ENCODE peak calls at places on chromosomes 4 and X, in five cellular contexts. I is GM12865, Q is Peyer's patch, Z is GM13977, H is psoas muscle. W is an unnamed sample.

GRCh38 chr4:47071863-47072441 is 40.6 kb downstream of the GABRB1 start:
- DNase-seq in Q (no peak), Z (no peak), H (no peak), I (no peak), W (no peak)

GRCh38 chr4:139655116-139655515 is 10.5 kb upstream of the MGST2 start:
- DNase-seq in H (no peak), I (peak; percentile 52), Z (no peak), Q (no peak), W (peak; percentile 49)

GRCh38 chr4:185512516-185512915 is 22.8 kb downstream of the PDLIM3 start:
- DNase-seq in I (no peak), Q (no peak), Z (no peak), H (no peak), W (no peak)

GRCh38 chr4:34432706-34433105 is 1811.6 kb downstream of the ARAP2 start:
- DNase-seq in H (no peak), Z (no peak), I (no peak), Q (no peak), W (no peak)

GRCh38 chr4:163495900-163496299 is 1.4 kb downstream of the TMA16 start:
- DNase-seq in Z (peak; percentile 33), H (no peak), I (peak; percentile 68), Q (no peak), W (peak; percentile 77)

GRCh38 chrX:141641138-141641537 is 51.6 kb downstream of the SPANXA2 start:
- DNase-seq in Q (no peak), I (no peak), H (no peak), Z (no peak), W (no peak)

GRCh38 chr4:3514221-3514780 is 17.9 kb downstream of the LRPAP1 start:
- DNase-seq in Q (no peak), H (no peak), Z (no peak), I (no peak), W (no peak)

GRCh38 chrX:33086886-33087285 is 124.5 kb downstream of the DMD start:
- DNase-seq in H (no peak), Z (no peak), Q (no peak), I (no peak), W (no peak)

GRCh38 chrX:17634542-17635207 is 102.6 kb upstream of the SCML1 start:
- DNase-seq in H (no peak), I (no peak), Z (no peak), Q (no peak), W (no peak)

GRCh38 chr4:141768954-141769353 is 132.6 kb downstream of the IL15 start:
- DNase-seq in Q (no peak), Z (no peak), I (no peak), H (no peak), W (no peak)

GRCh38 chrX:107699611-107700010 is 71.3 kb downstream of the PRPS1 start:
- DNase-seq in Z (no peak), I (no peak), H (no peak), Q (no peak), W (no peak)

GRCh38 chr4:113080050-113080449 is 30.6 kb downstream of the ANK2 start:
- DNase-seq in Q (no peak), H (no peak), I (no peak), Z (no peak), W (no peak)

GRCh38 chr4:81504685-81505598 is 33.2 kb upstream of the RASGEF1B start:
- DNase-seq in Q (no peak), H (peak; percentile 64), I (peak; percentile 48), Z (no peak), W (peak; percentile 59)

GRCh38 chr4:40112393-40112792 is 55.7 kb downstream of the N4BP2 start:
- DNase-seq in Q (no peak), I (no peak), Z (no peak), H (no peak), W (no peak)

GRCh38 chr4:113790478-113790877 is 28.9 kb upstream of the CAMK2D start:
- DNase-seq in Z (no peak), H (no peak), I (no peak), Q (no peak), W (no peak)

GRCh38 chr4:48854982-48855381 is 24.1 kb downstream of the OCIAD1 start:
- DNase-seq in I (no peak), Q (no peak), Z (no peak), H (no peak), W (no peak)

GRCh38 chr4:8558080-8558960 is 21.9 kb upstream of the GPR78 start:
- DNase-seq in Z (no peak), I (no peak), H (no peak), Q (peak; percentile 20), W (no peak)

GRCh38 chr4:153290134-153290533 is 54.4 kb upstream of the MND1 start:
- DNase-seq in I (no peak), Q (no peak), Z (no peak), H (no peak), W (no peak)

GRCh38 chrX:64204701-64205440 is 637 bp downstream of the AMER1 start:
- DNase-seq in I (peak; percentile 28), H (peak; percentile 46), Q (peak; percentile 56), Z (peak; percentile 60), W (peak; percentile 31)

GRCh38 chr4:153223935-153224334 is 19.7 kb downstream of the TRIM2 start:
- DNase-seq in Z (no peak), H (no peak), Q (no peak), I (no peak), W (no peak)

GRCh38 chrX:150872773-150873336 is 25.6 kb downstream of the CD99L2 start:
- DNase-seq in Z (no peak), Q (no peak), H (peak; percentile 40), I (no peak), W (no peak)

GRCh38 chr4:107278791-107279481 is 242.8 kb upstream of the DKK2 start:
- DNase-seq in Q (no peak), H (no peak), I (no peak), Z (no peak), W (no peak)

GRCh38 chr4:17081157-17081556 is 182.7 kb upstream of the LDB2 start:
- DNase-seq in Q (no peak), Z (no peak), I (no peak), H (no peak), W (no peak)

GRCh38 chrX:49310371-49310770 is 6.9 kb downstream of the GAGE10 start:
- DNase-seq in Q (no peak), Z (no peak), H (no peak), I (no peak), W (no peak)

GRCh38 chr4:100593933-100594332 is 76.1 kb upstream of the EMCN start:
- DNase-seq in Q (no peak), I (no peak), Z (no peak), H (no peak), W (no peak)

GRCh38 chr4:172830295-172830764 is 338.3 kb upstream of the GALNT7 start:
- DNase-seq in Q (no peak), I (peak; percentile 3), H (no peak), Z (peak; percentile 27), W (peak; percentile 43)
- TF ChIP-seq CTCF in Q (no peak), I (peak; percentile 28), H (peak; percentile 47), Z (peak; percentile 40), W (peak; percentile 91)

GRCh38 chrX:8037593-8038348 is 110.6 kb upstream of the PNPLA4 start:
- DNase-seq in Q (no peak), H (no peak), Z (no peak), I (no peak), W (no peak)

GRCh38 chrX:8044861-8045434 is 117.7 kb upstream of the PNPLA4 start:
- DNase-seq in Z (no peak), I (no peak), H (no peak), Q (no peak), W (no peak)

GRCh38 chrX:8043121-8043520 is 115.9 kb upstream of the PNPLA4 start:
- DNase-seq in Z (no peak), I (no peak), H (no peak), Q (no peak), W (no peak)

GRCh38 chrX:8043546-8043945 is 116.3 kb upstream of the PNPLA4 start:
- DNase-seq in H (no peak), Z (no peak), Q (no peak), I (no peak), W (no peak)

GRCh38 chrX:8042304-8042703 is 115.1 kb upstream of the PNPLA4 start:
- DNase-seq in I (no peak), Z (no peak), H (no peak), Q (no peak), W (no peak)
- TF ChIP-seq CTCF in I (no peak), Z (peak; percentile 2), H (no peak), Q (no peak), W (peak; percentile 12)

DNA sequence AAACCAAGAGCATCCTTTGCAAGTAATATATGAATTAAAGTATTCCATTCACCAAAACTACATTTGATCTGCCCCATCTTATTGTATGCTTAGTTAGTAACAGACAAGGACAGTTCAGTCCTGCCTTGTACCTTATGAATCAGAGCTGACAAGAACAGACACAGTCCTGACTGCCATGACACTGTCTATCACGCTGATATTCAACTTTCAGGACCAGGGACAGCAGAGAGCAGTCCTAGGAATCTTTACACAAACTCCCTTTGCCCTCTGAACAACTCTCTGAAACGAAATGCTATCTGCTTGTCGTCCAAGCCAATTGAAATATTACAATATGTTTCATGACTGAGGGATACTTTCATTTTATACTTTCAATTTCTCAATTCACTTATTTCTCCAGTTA is 268.6 kb upstream of the VCX start:
- DNase-seq in H (no peak), Z (no peak), I (no peak), Q (no peak), W (peak; percentile 10)
- TF ChIP-seq CTCF in H (no peak), Z (no peak), I (no peak), Q (no peak), W (no peak)

GRCh38 chr4:174181827-174182226 is 101.6 kb downstream of the FBXO8 start:
- DNase-seq in I (no peak), Q (no peak), H (no peak), Z (no peak), W (no peak)
- TF ChIP-seq CTCF in I (no peak), Q (no peak), H (no peak), Z (no peak), W (no peak)

GRCh38 chrX:101799387-101799786 is 132.4 kb downstream of the ZMAT1 start:
- DNase-seq in Q (no peak), H (peak; percentile 56), I (peak; percentile 89), Z (peak; percentile 59), W (peak; percentile 79)

DNA sequence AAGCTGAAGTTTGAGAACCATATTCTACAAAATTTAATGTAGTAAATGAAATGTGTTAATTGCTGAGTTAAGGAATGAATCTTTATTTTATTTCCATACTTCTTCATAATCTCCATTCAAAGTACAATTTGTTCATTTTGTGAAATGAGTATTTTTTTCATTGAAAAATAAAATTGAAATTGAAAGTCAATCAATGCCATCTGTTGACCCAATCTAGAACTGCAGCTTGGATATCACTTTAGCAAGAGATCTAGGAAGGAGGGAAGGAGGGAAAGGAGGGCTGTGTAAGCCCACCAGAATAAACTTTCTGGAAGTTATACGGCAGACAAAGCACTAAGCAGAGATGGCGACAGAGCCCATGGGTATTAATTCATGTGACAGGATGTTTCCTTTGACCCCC is 128.4 kb downstream of the ZMAT1 start:
- DNase-seq in H (no peak), Z (no peak), I (no peak), Q (no peak), W (no peak)
- TF ChIP-seq CTCF in H (peak; percentile 33), Z (peak; percentile 30), I (peak; percentile 13), Q (no peak), W (peak; percentile 63)